ENCODE peak calls at places on chromosome 17, in six cellular contexts. N is fibroblast of the aortic adventitia, B is AG04450, G is endothelial cell, Q is heart left ventricle, X is AG10803. S is an unnamed sample.

GRCh38 chr17:2780256-2780655 is 16.0 kb upstream of the RAP1GAP2 start:
- DNase-seq in Q (no peak), G (no peak), B (no peak), N (no peak), X (no peak), S (no peak)

GRCh38 chr17:1629647-1630310 is 1.1 kb upstream of the SLC43A2 start:
- DNase-seq in N (peak; percentile 35), Q (no peak), G (peak; percentile 81), B (no peak), X (peak; percentile 52), S (no peak)

GRCh38 chr17:50908860-50909764 is 43.0 kb upstream of the TOB1 start:
- DNase-seq in N (no peak), B (no peak), Q (peak; percentile 66), G (no peak), X (no peak), S (no peak)

GRCh38 chr17:37098910-37099664 is 150.3 kb downstream of the AATF start:
- DNase-seq in B (no peak), N (no peak), X (no peak), Q (no peak), G (no peak), S (peak; percentile 68)

GRCh38 chr17:8465381-8466158 is 29.9 kb downstream of the NDEL1 start:
- DNase-seq in X (peak; percentile 51), Q (no peak), G (no peak), N (no peak), B (no peak), S (no peak)

GRCh38 chr17:45043268-45043681 is 8.2 kb downstream of the DCAKD start:
- DNase-seq in X (peak; percentile 65), Q (peak; percentile 39), B (no peak), G (no peak), N (no peak), S (no peak)

GRCh38 chr17:45342871-45343526 is 26.2 kb upstream of the MAP3K14 start:
- DNase-seq in N (no peak), Q (no peak), G (no peak), B (no peak), X (no peak), S (no peak)

GRCh38 chr17:17363638-17364337 is 60.6 kb downstream of the NT5M start:
- DNase-seq in Q (no peak), N (no peak), B (no peak), X (no peak), G (no peak), S (no peak)

GRCh38 chr17:29807520-29808361 is 122.3 kb downstream of the SSH2 start:
- DNase-seq in B (peak; percentile 42), N (peak; percentile 81), G (peak; percentile 78), Q (peak; percentile 59), X (peak; percentile 68), S (peak; percentile 81)

GRCh38 chr17:55762086-55762858 is 11.4 kb downstream of the PCTP start:
- DNase-seq in B (no peak), G (no peak), Q (no peak), N (no peak), X (no peak), S (no peak)

GRCh38 chr17:41785876-41786226 is 660 bp downstream of the JUP start:
- DNase-seq in Q (peak; percentile 62), X (no peak), G (no peak), N (no peak), B (no peak), S (no peak)

GRCh38 chr17:953767-954166 is 25.8 kb downstream of the NXN start:
- DNase-seq in B (no peak), N (no peak), G (no peak), Q (no peak), X (no peak), S (no peak)

GRCh38 chr17:16477255-16477654 is 14.7 kb downstream of the LRRC75A start:
- DNase-seq in B (peak; percentile 58), Q (peak; percentile 43), N (peak; percentile 91), G (no peak), X (peak; percentile 85), S (peak; percentile 77)

GRCh38 chr17:17876959-17877547 is 40.3 kb upstream of the SREBF1 start:
- DNase-seq in X (peak; percentile 52), B (no peak), G (no peak), N (peak; percentile 79), Q (no peak), S (peak; percentile 24)

GRCh38 chr17:67992541-67993152 is 3.6 kb downstream of the C17orf58 start:
- DNase-seq in G (no peak), B (no peak), X (no peak), Q (no peak), N (peak; percentile 4), S (no peak)

GRCh38 chr17:78645421-78646295 is 68.5 kb upstream of the DNAH17 start:
- DNase-seq in X (no peak), B (no peak), N (peak; percentile 10), G (peak; percentile 20), Q (peak; percentile 88), S (no peak)

GRCh38 chr17:9729034-9729650 is 62.2 kb downstream of the DHRS7C start:
- DNase-seq in G (peak; percentile 26), B (no peak), Q (no peak), X (peak; percentile 58), N (peak; percentile 42), S (peak; percentile 58)

GRCh38 chr17:1880851-1881630 is 51.2 kb downstream of the RPA1 start:
- DNase-seq in N (no peak), G (no peak), Q (no peak), X (peak; percentile 38), B (no peak), S (no peak)

GRCh38 chr17:73156887-73157870 is 7.6 kb upstream of the SSTR2 start:
- DNase-seq in Q (no peak), B (no peak), G (no peak), X (no peak), N (no peak), S (no peak)

GRCh38 chr17:4565209-4566141 is 5.1 kb upstream of the GGT6 start:
- DNase-seq in Q (peak; percentile 70), G (peak; percentile 59), B (peak; percentile 38), X (peak; percentile 73), N (peak; percentile 80), S (peak; percentile 65)

GRCh38 chr17:75514299-75515228 is 773 bp downstream of the CASKIN2 start:
- DNase-seq in G (no peak), N (peak; percentile 18), Q (no peak), B (no peak), X (peak; percentile 6), S (no peak)

GRCh38 chr17:17041018-17041521 is 1.2 kb upstream of the MPRIP start:
- DNase-seq in N (peak; percentile 22), X (peak; percentile 55), G (no peak), Q (peak; percentile 60), B (no peak), S (peak; percentile 72)

GRCh38 chr17:33266611-33267010 is 26.5 kb downstream of the ASIC2 start:
- DNase-seq in N (no peak), X (no peak), G (no peak), B (no peak), Q (no peak), S (no peak)

GRCh38 chr17:26792486-26792885 is 501.4 kb upstream of the WSB1 start:
- DNase-seq in X (peak; percentile 9), G (no peak), N (peak; percentile 30), Q (no peak), B (no peak), S (no peak)

GRCh38 chr17:74822329-74823175 is 37.1 kb downstream of the GRIN2C start:
- DNase-seq in B (no peak), Q (peak; percentile 48), X (no peak), N (no peak), G (no peak), S (no peak)

GRCh38 chr17:82915697-82916027 is 75.8 kb upstream of the ZNF750 start:
- DNase-seq in N (no peak), G (no peak), B (no peak), X (no peak), Q (no peak), S (no peak)

DNA sequence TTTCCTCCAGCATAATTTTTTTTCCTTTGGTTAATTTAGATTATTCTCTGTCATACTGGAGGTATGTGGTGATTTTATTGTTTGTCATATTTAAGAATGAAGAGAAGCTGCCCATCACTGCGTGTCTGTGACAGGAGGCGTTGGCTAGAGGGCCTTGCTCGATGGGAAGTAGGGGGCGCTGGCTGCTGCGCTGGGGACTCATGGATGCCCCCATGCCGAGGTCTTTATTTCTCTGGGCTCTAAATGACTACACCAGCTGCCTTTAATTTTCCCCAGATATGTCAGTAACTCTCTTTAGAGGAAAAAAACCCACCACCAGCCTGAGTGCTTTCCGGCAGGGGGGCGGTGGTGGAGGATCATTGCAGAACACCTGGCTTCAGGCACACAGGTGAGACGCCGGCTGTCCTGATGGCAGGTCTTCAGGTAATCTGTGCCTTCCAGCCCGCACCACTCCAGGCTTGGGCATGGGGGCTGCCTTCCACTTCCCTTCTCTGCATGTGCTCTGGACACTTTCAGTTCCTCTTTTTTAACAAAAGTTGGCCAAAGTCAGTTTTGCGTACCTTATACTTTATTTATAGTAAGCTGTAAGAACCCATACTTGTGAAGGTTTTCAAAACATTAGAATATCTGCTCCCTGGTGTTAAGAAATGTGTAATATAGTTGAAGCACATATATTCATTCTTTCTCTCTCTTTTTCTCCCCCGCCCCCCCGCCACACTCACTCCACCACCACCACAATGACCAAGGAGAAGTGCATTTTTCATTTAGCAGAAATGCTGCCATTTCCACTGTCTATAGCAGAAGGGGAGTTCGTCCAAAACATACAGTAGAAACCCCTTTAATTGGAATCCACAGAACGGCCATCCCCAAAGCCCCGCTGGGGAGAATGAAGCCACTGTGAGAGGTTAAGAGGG is 192.7 kb downstream of the RPTOR start:
- DNase-seq in B (no peak), X (no peak), Q (no peak), G (no peak), N (no peak), S (no peak)
- TF ChIP-seq CTCF in B (no peak), X (no peak), Q (no peak), G (no peak), N (no peak), S (no peak)

GRCh38 chr17:72053069-72053846 is 67.6 kb upstream of the SOX9 start:
- DNase-seq in Q (peak; percentile 7), G (no peak), X (no peak), B (no peak), N (no peak), S (no peak)
- TF ChIP-seq CTCF in Q (no peak), G (no peak), X (no peak), B (no peak), N (no peak), S (no peak)

DNA sequence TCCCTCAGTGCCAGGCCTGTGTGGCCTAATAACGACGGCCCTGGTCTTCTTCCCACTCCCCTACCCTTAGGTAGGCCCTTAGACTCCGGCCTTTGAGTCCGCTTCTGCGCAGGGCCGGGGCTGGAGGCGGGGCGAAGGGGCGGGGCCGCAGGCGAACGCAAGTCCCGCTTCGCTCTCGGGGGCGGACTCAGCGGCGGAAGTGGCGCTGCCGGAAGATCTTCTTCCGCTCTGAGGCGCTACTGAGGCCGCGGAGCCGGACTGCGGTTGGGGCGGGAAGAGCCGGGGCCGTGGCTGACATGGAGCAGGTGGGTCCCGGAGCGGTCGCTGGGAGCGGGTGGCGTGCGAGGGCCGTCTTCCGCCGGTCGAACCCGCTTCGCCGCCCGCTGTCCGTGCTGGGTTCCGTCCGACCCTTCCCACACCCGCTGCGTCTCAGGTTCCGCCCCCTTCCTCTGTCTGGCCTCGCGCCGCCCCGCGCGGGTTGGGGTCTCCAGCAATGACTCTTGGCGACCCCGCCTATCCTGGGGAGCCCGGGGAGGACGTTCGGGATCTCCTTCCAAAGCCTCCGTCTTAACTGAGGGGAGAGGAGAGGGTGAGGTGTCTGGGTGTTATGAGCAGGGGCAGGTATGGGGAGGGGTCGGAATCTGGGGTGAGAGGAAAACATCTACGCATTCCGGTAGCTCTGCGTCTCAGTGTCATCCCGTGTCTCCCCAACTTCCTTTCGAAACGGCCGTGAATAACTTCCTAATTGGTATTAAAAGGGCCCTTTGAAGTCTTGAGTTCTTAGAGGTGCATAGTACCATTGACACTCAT is at the start of gene STARD3:
- DNase-seq in B (peak; percentile 44), Q (peak; percentile 94), G (peak; percentile 90), X (peak; percentile 89), N (peak; percentile 85), S (peak; percentile 72)
- TF ChIP-seq CTCF in B (peak; percentile 17), Q (peak; percentile 15), G (peak; percentile 21), X (no peak), N (peak; percentile 27), S (peak; percentile 52)

GRCh38 chr17:47650525-47651522 is 1.1 kb downstream of the KPNB1 start:
- DNase-seq in Q (peak; percentile 96), B (peak; percentile 86), N (peak; percentile 95), X (peak; percentile 97), G (peak; percentile 93), S (peak; percentile 97)
- TF ChIP-seq CTCF in Q (no peak), B (no peak), N (no peak), X (no peak), G (no peak), S (no peak)

S was measured in HFFc6.